ENCODE peak calls at places on chromosomes 1 and 21, in six cellular contexts. F is fibroblast of lung, C is coronary artery, L is IMR-90, K is HL-60, S is fibroblast of pulmonary artery. N is an unnamed sample.

GRCh38 chr1:11804666-11805453 is 904 bp downstream of the MTHFR start:
- DNase-seq in K (peak), L (peak), S (peak), F (peak), C (no peak), N (no peak)

GRCh38 chr1:195591917-195592672 is 1016.1 kb downstream of the KCNT2 start:
- DNase-seq in S (no peak), L (peak), C (no peak), F (peak), K (no peak), N (peak)

GRCh38 chr1:21338568-21339401 is 48.5 kb upstream of the ECE1 start:
- DNase-seq in C (peak), L (peak), K (no peak), S (peak), F (peak), N (no peak)

GRCh38 chr1:31627930-31628421 is 10.5 kb downstream of the HCRTR1 start:
- DNase-seq in F (no peak), C (peak), L (no peak), S (no peak), K (no peak), N (peak)

GRCh38 chr1:34907487-34908090 is 21.9 kb downstream of the DLGAP3 start:
- DNase-seq in K (no peak), C (no peak), S (peak), F (no peak), L (no peak), N (no peak)

GRCh38 chr1:65948609-65949229 is 156.0 kb downstream of the PDE4B start:
- DNase-seq in K (no peak), S (peak), F (peak), L (peak), C (no peak), N (no peak)

GRCh38 chr1:145846191-145846590 is 761 bp downstream of the NUDT17 start:
- DNase-seq in F (peak), K (peak), S (peak), C (no peak), L (peak), N (peak)

GRCh38 chr1:151846062-151846568 is 6.5 kb upstream of the C2CD4D start:
- DNase-seq in S (peak), F (no peak), K (no peak), C (no peak), L (peak), N (no peak)

GRCh38 chr21:45292399-45293213 is 4.9 kb upstream of the POFUT2 start:
- DNase-seq in C (peak), S (peak), F (peak), K (peak), L (peak), N (peak)

GRCh38 chr1:1777950-1778826 is at the start of gene NADK:
- DNase-seq in C (no peak), S (peak), L (peak), K (peak), F (peak), N (no peak)

GRCh38 chr1:31843506-31843905 is 27.7 kb upstream of the SPOCD1 start:
- DNase-seq in C (no peak), F (peak), K (peak), S (peak), L (peak), N (no peak)

GRCh38 chr1:206419783-206420182 is 50.5 kb upstream of the IKBKE start:
- DNase-seq in S (peak), L (peak), C (no peak), F (no peak), K (no peak), N (no peak)

GRCh38 chr1:39852214-39852791 is 31.0 kb downstream of the TRIT1 start:
- DNase-seq in S (peak), F (peak), C (no peak), K (no peak), L (peak), N (no peak)

GRCh38 chr1:152855661-152856060 is 4.1 kb upstream of the LCE7A start:
- DNase-seq in S (no peak), C (no peak), L (no peak), F (no peak), K (no peak), N (no peak)

GRCh38 chr1:52364235-52364839 is 1.7 kb downstream of the CC2D1B start:
- DNase-seq in S (no peak), F (no peak), K (no peak), L (no peak), C (no peak), N (no peak)
- TF ChIP-seq CTCF in S (no peak), F (no peak), K (no peak), L (no peak), C (no peak), N (no peak)

GRCh38 chr1:18927654-18928272 is 25.4 kb upstream of the ALDH4A1 start:
- DNase-seq in L (peak), C (no peak), S (peak), K (peak), F (no peak), N (no peak)
- H3K4me3 ChIP-seq in L (no peak), C (peak), S (no peak), K (no peak), F (no peak), N (no peak)

GRCh38 chr1:180188103-180188506 is 33.4 kb downstream of the QSOX1 start:
- DNase-seq in L (peak), K (peak), C (no peak), S (peak), F (peak), N (peak)
- TF ChIP-seq CTCF in L (peak), K (peak), C (no peak), S (peak), F (peak), N (peak)

GRCh38 chr1:50110656-50111055 is 1.9 kb downstream of the ELAVL4 start:
- DNase-seq in S (no peak), F (no peak), L (no peak), K (no peak), C (no peak), N (no peak)

GRCh38 chr1:50106095-50106761 is 2.5 kb upstream of the ELAVL4 start:
- DNase-seq in L (no peak), C (no peak), F (no peak), S (no peak), K (no peak), N (no peak)

GRCh38 chr1:50110084-50110615 is 1.4 kb downstream of the ELAVL4 start:
- DNase-seq in C (no peak), K (no peak), F (no peak), S (no peak), L (no peak), N (no peak)

GRCh38 chr1:50108497-50109073 is at the start of gene ELAVL4:
- DNase-seq in C (no peak), F (no peak), S (no peak), K (peak), L (no peak), N (no peak)

GRCh38 chr1:50109647-50110075 is 941 bp downstream of the ELAVL4 start:
- DNase-seq in K (no peak), C (no peak), F (no peak), L (no peak), S (no peak), N (no peak)
- H3K4me3 ChIP-seq in K (no peak), C (peak), F (no peak), L (no peak), S (no peak), N (no peak)

DNA sequence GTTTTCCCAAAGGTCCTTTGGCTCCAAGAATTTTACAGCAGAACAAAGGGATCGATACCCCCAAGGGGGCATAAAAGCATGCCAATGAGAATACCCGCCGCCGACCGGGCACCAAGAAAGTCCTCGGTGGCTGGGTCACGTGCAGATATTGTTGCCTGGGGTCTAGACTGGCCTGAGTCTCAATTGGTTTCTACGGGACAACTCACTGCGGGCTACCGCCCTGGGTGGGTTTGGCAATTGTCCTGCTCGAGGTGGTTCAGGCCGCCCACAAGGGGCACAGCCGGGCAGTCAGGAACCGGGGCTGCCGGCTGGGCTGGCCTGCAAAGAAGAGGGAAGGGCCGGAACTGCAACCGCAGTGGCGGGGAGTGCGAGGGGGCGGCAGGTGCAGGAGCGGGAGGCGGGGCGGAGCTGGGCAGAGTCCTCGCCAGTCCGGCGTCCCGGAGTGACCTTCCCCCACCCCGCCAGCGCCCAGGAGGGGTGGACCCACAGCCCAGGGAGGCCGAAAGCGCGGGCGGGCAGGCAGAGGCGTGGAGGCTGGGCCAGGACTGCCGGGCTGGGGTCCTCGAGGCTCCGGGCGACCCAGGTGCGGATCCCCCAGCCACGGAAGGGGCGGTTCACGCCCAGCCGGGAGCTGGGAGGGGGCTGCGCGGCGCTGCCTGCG is 926 bp upstream of the ATP1B1 start:
- DNase-seq in K (peak), F (no peak), S (no peak), L (no peak), C (peak), N (no peak)
- TF ChIP-seq CTCF in K (no peak), F (no peak), S (no peak), L (no peak), C (no peak), N (no peak)

GRCh38 chr1:10389271-10389973 is 9.4 kb upstream of the PGD start:
- DNase-seq in K (peak), F (no peak), C (no peak), L (no peak), S (no peak), N (no peak)

GRCh38 chr1:10384219-10384618 is 14.6 kb upstream of the PGD start:
- DNase-seq in F (no peak), S (no peak), L (no peak), K (no peak), C (no peak), N (no peak)

GRCh38 chr1:10388387-10388715 is 10.5 kb upstream of the PGD start:
- DNase-seq in C (no peak), K (no peak), L (no peak), F (no peak), S (no peak), N (no peak)

GRCh38 chr1:10386761-10387482 is 11.9 kb upstream of the PGD start:
- DNase-seq in F (no peak), C (no peak), K (no peak), S (no peak), L (no peak), N (no peak)

DNA sequence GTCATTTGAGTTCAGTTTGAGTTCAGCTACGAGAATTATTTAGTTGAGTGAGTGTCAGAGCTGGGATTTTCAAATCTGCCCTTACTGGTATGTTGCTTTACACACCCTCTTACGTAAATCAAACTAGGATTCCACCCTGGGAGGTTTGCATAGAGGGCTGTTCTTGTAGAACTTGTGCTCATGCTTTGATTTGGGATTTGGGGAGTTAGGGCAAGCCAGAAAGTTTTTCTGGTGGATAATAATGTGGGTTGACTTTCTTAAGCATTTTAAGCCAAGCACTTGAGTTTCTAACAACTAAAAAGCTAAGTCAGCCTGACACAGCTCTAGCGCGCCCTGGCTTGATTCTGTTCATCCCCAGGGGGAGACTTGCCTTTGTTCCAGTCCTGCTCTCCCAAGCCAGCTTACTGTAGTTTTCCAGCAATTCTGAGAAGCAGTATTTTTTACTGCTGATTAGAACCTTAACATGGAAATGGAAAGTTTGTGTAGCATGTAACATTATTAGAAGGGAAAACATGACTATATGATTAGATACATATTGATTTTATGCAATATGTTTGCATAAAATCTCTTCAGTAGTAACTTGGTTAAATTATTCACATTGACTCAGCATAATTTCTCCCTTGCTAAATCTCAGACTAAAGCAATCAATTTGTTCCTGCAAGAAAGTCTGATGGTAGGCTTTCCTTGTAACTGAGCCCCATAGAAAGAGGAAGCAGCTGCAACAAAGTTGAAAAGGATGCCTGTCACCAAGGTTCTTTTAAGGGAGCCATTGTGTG is 11.1 kb upstream of the PGD start:
- DNase-seq in C (no peak), S (peak), F (peak), K (peak), L (peak), N (peak)
- H3K4me3 ChIP-seq in C (peak), S (no peak), F (no peak), K (no peak), L (no peak), N (no peak)

N was measured in astrocyte of the cerebellum.